ENCODE peak calls at places on chromosomes 11 and 22, in four cellular contexts. One of them, this sample, is unnamed.

GRCh38 chr11:91219501-91219900 is 996.7 kb upstream of the CHORDC1 start:
- DNase-seq in cardiac muscle cell: peak; percentile 32
- DNase-seq in thoracic aorta: no peak
- DNase-seq in fibroblast of lung: peak; percentile 42
- DNase-seq in this sample: no peak

GRCh38 chr11:63583288-63583687 is 20.1 kb upstream of the PLAAT2 start:
- DNase-seq in fibroblast of lung: no peak
- DNase-seq in thoracic aorta: no peak
- DNase-seq in cardiac muscle cell: peak; percentile 59
- DNase-seq in this sample: no peak

GRCh38 chr11:78715639-78716311 is 141.1 kb upstream of the NARS2 start:
- DNase-seq in fibroblast of lung: peak; percentile 63
- DNase-seq in cardiac muscle cell: peak; percentile 21
- DNase-seq in thoracic aorta: peak; percentile 15
- DNase-seq in this sample: peak; percentile 54

GRCh38 chr11:69444381-69445130 is 36.9 kb upstream of the LINC01488 start:
- DNase-seq in fibroblast of lung: peak; percentile 94
- DNase-seq in thoracic aorta: peak; percentile 10
- DNase-seq in cardiac muscle cell: peak; percentile 95
- DNase-seq in this sample: peak; percentile 76

GRCh38 chr11:112616292-112617088 is 344.7 kb upstream of the NCAM1 start:
- DNase-seq in fibroblast of lung: no peak
- DNase-seq in thoracic aorta: no peak
- DNase-seq in cardiac muscle cell: no peak
- DNase-seq in this sample: no peak

GRCh38 chr22:43925433-43926348 is 2.1 kb downstream of the PNPLA3 start:
- DNase-seq in thoracic aorta: no peak
- DNase-seq in cardiac muscle cell: peak; percentile 25
- DNase-seq in fibroblast of lung: no peak
- DNase-seq in this sample: no peak

GRCh38 chr22:30036656-30037055 is 43.6 kb upstream of the HORMAD2 start:
- DNase-seq in thoracic aorta: no peak
- DNase-seq in cardiac muscle cell: no peak
- DNase-seq in fibroblast of lung: no peak
- DNase-seq in this sample: no peak

GRCh38 chr11:102733232-102733875 is 8.6 kb upstream of the MMP8 start:
- DNase-seq in cardiac muscle cell: peak; percentile 50
- DNase-seq in thoracic aorta: no peak
- DNase-seq in fibroblast of lung: peak; percentile 47
- DNase-seq in this sample: no peak

GRCh38 chr22:50016308-50016987 is 3.9 kb upstream of the IL17REL start:
- DNase-seq in thoracic aorta: no peak
- DNase-seq in fibroblast of lung: no peak
- DNase-seq in cardiac muscle cell: no peak
- DNase-seq in this sample: no peak

GRCh38 chr11:65591939-65592814 is 3.4 kb downstream of the KCNK7 start:
- DNase-seq in cardiac muscle cell: peak; percentile 38
- DNase-seq in thoracic aorta: no peak
- DNase-seq in fibroblast of lung: peak; percentile 53
- DNase-seq in this sample: no peak

GRCh38 chr11:47943721-47944554 is 36.4 kb upstream of the PTPRJ start:
- DNase-seq in thoracic aorta: no peak
- DNase-seq in cardiac muscle cell: no peak
- DNase-seq in fibroblast of lung: no peak
- DNase-seq in this sample: no peak

GRCh38 chr22:49305215-49305965 is 522.3 kb downstream of the BRD1 start:
- DNase-seq in thoracic aorta: no peak
- DNase-seq in fibroblast of lung: no peak
- DNase-seq in cardiac muscle cell: peak; percentile 6
- DNase-seq in this sample: no peak

GRCh38 chr22:29112680-29113079 is 39.8 kb downstream of the KREMEN1 start:
- DNase-seq in fibroblast of lung: no peak
- DNase-seq in thoracic aorta: no peak
- DNase-seq in cardiac muscle cell: no peak
- DNase-seq in this sample: no peak

GRCh38 chr11:116731097-116731761 is 41.6 kb downstream of the BUD13 start:
- DNase-seq in cardiac muscle cell: peak; percentile 18
- DNase-seq in fibroblast of lung: peak; percentile 35
- DNase-seq in thoracic aorta: no peak
- DNase-seq in this sample: no peak

GRCh38 chr22:43001271-43002197 is 13.4 kb downstream of the PACSIN2 start:
- DNase-seq in thoracic aorta: no peak
- DNase-seq in fibroblast of lung: peak; percentile 51
- DNase-seq in cardiac muscle cell: peak; percentile 67
- DNase-seq in this sample: no peak

GRCh38 chr22:22042009-22042408 is 59.4 kb upstream of the TOP3B start:
- DNase-seq in cardiac muscle cell: no peak
- DNase-seq in fibroblast of lung: no peak
- DNase-seq in thoracic aorta: no peak
- DNase-seq in this sample: no peak

GRCh38 chr11:28730336-28730735 is 622.1 kb downstream of the METTL15 start:
- DNase-seq in cardiac muscle cell: peak; percentile 20
- DNase-seq in fibroblast of lung: no peak
- DNase-seq in thoracic aorta: no peak
- DNase-seq in this sample: no peak

GRCh38 chr22:46031561-46031960 is 54.6 kb upstream of the WNT7B start:
- DNase-seq in fibroblast of lung: no peak
- DNase-seq in thoracic aorta: no peak
- DNase-seq in cardiac muscle cell: no peak
- DNase-seq in this sample: no peak

GRCh38 chr11:19713221-19714092 is 820 bp downstream of the NAV2 start:
- DNase-seq in cardiac muscle cell: no peak
- DNase-seq in thoracic aorta: no peak
- DNase-seq in fibroblast of lung: no peak
- DNase-seq in this sample: no peak

GRCh38 chr22:29916007-29916544 is 33.1 kb downstream of the MTMR3 start:
- DNase-seq in cardiac muscle cell: no peak
- DNase-seq in thoracic aorta: no peak
- DNase-seq in fibroblast of lung: no peak
- DNase-seq in this sample: peak; percentile 7

GRCh38 chr11:134863294-134863693 is 451.3 kb upstream of the B3GAT1 start:
- DNase-seq in cardiac muscle cell: no peak
- DNase-seq in fibroblast of lung: no peak
- DNase-seq in thoracic aorta: no peak
- DNase-seq in this sample: no peak

GRCh38 chr11:61682093-61682732 is 2.0 kb downstream of the DAGLA start:
- DNase-seq in fibroblast of lung: no peak
- DNase-seq in thoracic aorta: no peak
- DNase-seq in cardiac muscle cell: no peak
- DNase-seq in this sample: no peak

GRCh38 chr11:35546317-35546716 is 20.9 kb upstream of the PAMR1 start:
- DNase-seq in thoracic aorta: no peak
- DNase-seq in fibroblast of lung: no peak
- DNase-seq in cardiac muscle cell: no peak
- DNase-seq in this sample: no peak

GRCh38 chr11:76706667-76707066 is 36.1 kb upstream of the LRRC32 start:
- DNase-seq in thoracic aorta: no peak
- DNase-seq in fibroblast of lung: no peak
- DNase-seq in cardiac muscle cell: no peak
- DNase-seq in this sample: no peak

GRCh38 chr22:19527321-19527721 is 3.1 kb upstream of the CLDN5 start:
- DNase-seq in fibroblast of lung: no peak
- DNase-seq in thoracic aorta: no peak
- DNase-seq in cardiac muscle cell: no peak
- DNase-seq in this sample: no peak

GRCh38 chr22:19525116-19525660 is 978 bp upstream of the CLDN5 start:
- DNase-seq in thoracic aorta: no peak
- DNase-seq in fibroblast of lung: no peak
- DNase-seq in cardiac muscle cell: no peak
- DNase-seq in this sample: no peak

GRCh38 chr22:19525666-19526065 is 1.5 kb upstream of the CLDN5 start:
- DNase-seq in cardiac muscle cell: no peak
- DNase-seq in thoracic aorta: no peak
- DNase-seq in fibroblast of lung: no peak
- DNase-seq in this sample: no peak

GRCh38 chr22:19526702-19527111 is 2.5 kb upstream of the CLDN5 start:
- DNase-seq in fibroblast of lung: no peak
- DNase-seq in thoracic aorta: no peak
- DNase-seq in cardiac muscle cell: no peak
- DNase-seq in this sample: no peak

DNA sequence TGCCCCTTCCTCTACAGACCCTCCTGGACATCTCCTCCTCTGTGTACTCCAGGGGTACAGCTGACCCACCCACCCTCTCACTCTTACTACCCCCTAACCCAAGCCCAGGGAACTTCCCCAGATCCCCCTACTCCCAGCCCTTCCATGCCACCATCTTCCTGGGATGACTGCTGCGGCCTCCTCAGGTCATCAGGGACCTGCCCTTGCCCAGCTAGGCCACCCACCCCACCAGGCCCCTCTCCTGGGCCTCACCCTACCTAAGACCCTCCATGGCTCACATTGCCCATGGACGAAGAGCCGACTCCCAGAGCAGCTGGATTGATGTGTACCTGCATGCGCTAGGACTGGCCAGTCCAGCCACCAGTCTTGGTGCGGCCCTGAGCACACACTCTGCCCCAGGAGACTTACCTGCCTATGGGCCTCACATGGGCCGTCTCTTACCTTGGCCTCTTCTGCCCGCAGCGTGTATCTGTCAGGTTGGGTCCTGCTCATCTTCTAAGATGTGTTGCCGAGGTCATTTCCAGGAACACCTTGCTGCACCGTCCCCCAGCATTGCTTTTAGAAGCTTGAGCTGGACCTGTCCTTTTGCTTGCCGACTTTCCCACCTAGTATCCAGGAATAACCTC is 2.0 kb upstream of the CLDN5 start:
- DNase-seq in thoracic aorta: no peak
- DNase-seq in fibroblast of lung: no peak
- DNase-seq in cardiac muscle cell: no peak
- DNase-seq in this sample: no peak
- H3K27ac ChIP-seq in thoracic aorta: no peak overlapping the region
- H3K27ac ChIP-seq in fibroblast of lung: no peak overlapping the region
- H3K27ac ChIP-seq in cardiac muscle cell: no peak overlapping the region
- H3K27ac ChIP-seq in this sample: no peak overlapping the region

GRCh38 chr11:104024572-104024971 is 11.9 kb upstream of the DDI1 start:
- DNase-seq in fibroblast of lung: no peak
- DNase-seq in thoracic aorta: no peak
- DNase-seq in cardiac muscle cell: no peak
- DNase-seq in this sample: no peak
- H3K27me3 ChIP-seq in fibroblast of lung: no peaks in the 10 kb centered on the region
- H3K27me3 ChIP-seq in thoracic aorta: no peaks in the 10 kb centered on the region
- H3K27me3 ChIP-seq in cardiac muscle cell: no peaks in the 10 kb centered on the region
- H3K27me3 ChIP-seq in this sample: no peaks in the 10 kb centered on the region

DNA sequence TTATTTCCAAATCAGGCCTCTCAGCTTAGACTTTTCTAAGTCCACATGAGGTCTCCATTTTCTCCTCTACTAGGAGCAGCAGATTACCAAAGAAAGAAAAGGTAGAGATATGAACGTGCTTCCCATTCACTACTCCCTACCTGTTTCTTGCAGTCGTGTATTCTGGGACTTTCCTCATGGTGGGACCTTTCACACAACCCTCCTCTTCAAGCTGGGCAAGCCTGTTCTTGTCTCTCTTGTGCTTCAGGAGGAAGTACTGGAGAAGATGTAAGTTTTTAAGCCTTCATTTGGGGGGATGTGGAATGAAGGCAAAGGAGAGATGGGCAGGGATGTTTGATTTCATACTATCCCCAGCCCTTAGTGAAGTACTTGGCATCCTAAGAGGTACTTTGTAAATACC is 128.8 kb upstream of the SESN3 start:
- DNase-seq in thoracic aorta: no peak
- DNase-seq in cardiac muscle cell: no peak
- DNase-seq in fibroblast of lung: no peak
- DNase-seq in this sample: no peak
- H3K27ac ChIP-seq in thoracic aorta: no peak overlapping the region
- H3K27ac ChIP-seq in cardiac muscle cell: no peak overlapping the region
- H3K27ac ChIP-seq in fibroblast of lung: no peak overlapping the region
- H3K27ac ChIP-seq in this sample: no peak overlapping the region

GRCh38 chr11:43315966-43316365 is 4.2 kb downstream of the API5 start:
- DNase-seq in fibroblast of lung: no peak
- DNase-seq in cardiac muscle cell: peak; percentile 1
- DNase-seq in thoracic aorta: no peak
- DNase-seq in this sample: no peak

GRCh38 chr11:43311791-43312607 is at the start of gene API5:
- DNase-seq in thoracic aorta: peak; percentile 55
- DNase-seq in cardiac muscle cell: peak; percentile 96
- DNase-seq in fibroblast of lung: peak; percentile 92
- DNase-seq in this sample: peak; percentile 81

DNA sequence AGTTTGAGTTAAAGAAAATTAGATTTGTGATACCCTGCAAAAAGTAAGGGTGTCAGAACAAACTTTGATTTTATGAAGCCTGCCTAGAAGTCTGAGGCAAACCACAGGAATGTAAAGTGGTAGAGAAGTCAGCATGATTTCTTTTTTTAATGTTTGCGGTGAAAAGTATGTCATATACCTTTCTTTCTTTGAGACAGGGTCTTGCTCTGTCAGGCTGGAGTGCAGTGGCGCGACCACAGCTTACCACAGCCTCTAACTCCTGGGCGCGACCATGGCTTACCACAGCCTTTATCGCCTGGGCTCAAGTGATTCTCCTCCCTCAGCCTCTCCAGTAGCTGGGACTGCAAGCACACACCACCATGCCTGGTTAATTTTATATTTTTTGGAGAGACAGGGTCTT is 4.7 kb downstream of the API5 start:
- DNase-seq in cardiac muscle cell: peak; percentile 7
- DNase-seq in thoracic aorta: no peak
- DNase-seq in fibroblast of lung: no peak
- DNase-seq in this sample: no peak
- H3K27me3 ChIP-seq in cardiac muscle cell: no peaks in the 10 kb centered on the region
- H3K27me3 ChIP-seq in thoracic aorta: no peaks in the 10 kb centered on the region
- H3K27me3 ChIP-seq in fibroblast of lung: no peaks in the 10 kb centered on the region
- H3K27me3 ChIP-seq in this sample: no peaks in the 10 kb centered on the region

GRCh38 chr11:71498091-71498490 is 29.0 kb upstream of the KRTAP5-7 start:
- DNase-seq in thoracic aorta: no peak
- DNase-seq in fibroblast of lung: no peak
- DNase-seq in cardiac muscle cell: no peak
- DNase-seq in this sample: no peak

GRCh38 chr11:71499546-71499945 is 27.5 kb upstream of the KRTAP5-7 start:
- DNase-seq in fibroblast of lung: no peak
- DNase-seq in cardiac muscle cell: no peak
- DNase-seq in thoracic aorta: no peak
- DNase-seq in this sample: no peak

GRCh38 chr11:71501071-71501985 is 25.7 kb upstream of the KRTAP5-7 start:
- DNase-seq in cardiac muscle cell: no peak
- DNase-seq in fibroblast of lung: no peak
- DNase-seq in thoracic aorta: no peak
- DNase-seq in this sample: no peak

GRCh38 chr11:71500601-71501021 is 26.5 kb upstream of the KRTAP5-7 start:
- DNase-seq in fibroblast of lung: peak; percentile 19
- DNase-seq in cardiac muscle cell: no peak
- DNase-seq in thoracic aorta: no peak
- DNase-seq in this sample: no peak

DNA sequence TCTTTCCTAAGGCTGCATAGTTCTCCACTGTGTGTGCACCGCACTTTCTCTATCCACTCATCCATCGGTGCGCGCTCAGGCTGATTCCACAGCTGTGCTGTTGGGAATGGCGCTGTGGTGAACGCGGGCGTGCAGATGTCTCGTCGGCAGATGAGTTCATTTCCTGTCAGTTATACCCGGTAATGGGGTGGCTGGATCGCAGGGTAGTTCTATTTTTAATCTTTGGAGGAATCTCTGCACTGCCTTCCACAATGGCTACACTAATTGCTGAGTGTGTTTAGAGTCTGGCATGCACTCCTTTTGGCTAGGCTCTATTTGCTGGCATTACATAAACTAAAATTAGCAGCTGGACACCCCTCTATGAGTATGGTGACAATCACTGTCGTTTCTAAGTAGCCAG is 27.9 kb upstream of the KRTAP5-7 start:
- DNase-seq in fibroblast of lung: no peak
- DNase-seq in thoracic aorta: no peak
- DNase-seq in cardiac muscle cell: no peak
- DNase-seq in this sample: no peak
- H3K27ac ChIP-seq in fibroblast of lung: no peak overlapping the region
- H3K27ac ChIP-seq in thoracic aorta: no peak overlapping the region
- H3K27ac ChIP-seq in cardiac muscle cell: no peak overlapping the region
- H3K27ac ChIP-seq in this sample: no peak overlapping the region

This sample was measured in AG04450.